ENCODE peak calls at places on chromosomes 11 and 22, in ten cellular contexts. L, R, M, D, S, T, C, K, H and Y are unnamed samples. For H3K9me3, the result is how much of the 10 kb centered on the place peaks cover.

GRCh38 chr11:45984192-45984591 is 61.7 kb downstream of the LARGE2 start:
- DNase-seq in L (no peak), R (no peak), M (no peak), D (no peak), S (no peak), T (no peak), C (no peak), K (no peak), H (no peak), Y (no peak)

GRCh38 chr22:37258810-37259472 is 14.9 kb upstream of the RAC2 start:
- DNase-seq in L (no peak), R (no peak), M (no peak), D (no peak), S (no peak), T (no peak), C (no peak), K (no peak), H (no peak), Y (peak)

GRCh38 chr11:71988050-71988449 is 10.7 kb upstream of the IL18BP start:
- DNase-seq in L (no peak), R (no peak), M (no peak), D (no peak), S (no peak), T (peak), C (no peak), K (no peak), H (no peak), Y (no peak)

GRCh38 chr11:35177370-35177769 is 38.4 kb downstream of the CD44 start:
- DNase-seq in L (no peak), R (no peak), M (no peak), D (no peak), S (no peak), T (no peak), C (no peak), K (no peak), H (no peak), Y (no peak)

GRCh38 chr22:31029276-31029675 is 51.8 kb upstream of the SMTN start:
- DNase-seq in L (no peak), R (no peak), M (no peak), D (no peak), S (no peak), T (no peak), C (no peak), K (no peak), H (no peak), Y (no peak)

GRCh38 chr11:36455658-36456111 is 54.4 kb downstream of the TRAF6 start:
- DNase-seq in L (peak), R (peak), M (no peak), D (no peak), S (no peak), T (peak), C (no peak), K (no peak), H (no peak), Y (no peak)

GRCh38 chr22:39592104-39593060 is 21.8 kb downstream of the CACNA1I start:
- DNase-seq in L (no peak), R (no peak), M (peak), D (no peak), S (no peak), T (peak), C (no peak), K (peak), H (no peak), Y (no peak)

GRCh38 chr11:31804439-31805036 is 6.6 kb downstream of the PAX6 start:
- DNase-seq in L (no peak), R (no peak), M (no peak), D (no peak), S (no peak), T (no peak), C (no peak), K (no peak), H (peak), Y (peak)

GRCh38 chr11:68649851-68650555 is 34.3 kb upstream of the GAL start:
- DNase-seq in L (no peak), R (no peak), M (no peak), D (no peak), S (no peak), T (no peak), C (no peak), K (no peak), H (no peak), Y (no peak)

GRCh38 chr11:87137711-87138110 is 100.0 kb downstream of the TMEM135 start:
- DNase-seq in L (no peak), R (no peak), M (no peak), D (peak), S (no peak), T (no peak), C (no peak), K (no peak), H (no peak), Y (no peak)

GRCh38 chr22:41289681-41290080 is 3.7 kb upstream of the RANGAP1 start:
- DNase-seq in L (no peak), R (no peak), M (no peak), D (no peak), S (no peak), T (no peak), C (no peak), K (no peak), H (no peak), Y (no peak)

GRCh38 chr11:110200241-110200640 is 96.2 kb downstream of the RDX start:
- DNase-seq in L (no peak), R (no peak), M (no peak), D (no peak), S (no peak), T (no peak), C (no peak), K (no peak), H (no peak), Y (no peak)

GRCh38 chr11:12831471-12832202 is 157.4 kb downstream of the TEAD1 start:
- DNase-seq in L (no peak), R (no peak), M (no peak), D (no peak), S (no peak), T (no peak), C (no peak), K (no peak), H (no peak), Y (no peak)

GRCh38 chr11:87473174-87473573 is 435.4 kb downstream of the TMEM135 start:
- DNase-seq in L (no peak), R (no peak), M (no peak), D (no peak), S (no peak), T (no peak), C (no peak), K (no peak), H (no peak), Y (no peak)

GRCh38 chr11:63274776-63275175 is 31.4 kb upstream of the SLC22A25 start:
- DNase-seq in L (no peak), R (no peak), M (peak), D (no peak), S (peak), T (no peak), C (no peak), K (no peak), H (no peak), Y (no peak)

DNA sequence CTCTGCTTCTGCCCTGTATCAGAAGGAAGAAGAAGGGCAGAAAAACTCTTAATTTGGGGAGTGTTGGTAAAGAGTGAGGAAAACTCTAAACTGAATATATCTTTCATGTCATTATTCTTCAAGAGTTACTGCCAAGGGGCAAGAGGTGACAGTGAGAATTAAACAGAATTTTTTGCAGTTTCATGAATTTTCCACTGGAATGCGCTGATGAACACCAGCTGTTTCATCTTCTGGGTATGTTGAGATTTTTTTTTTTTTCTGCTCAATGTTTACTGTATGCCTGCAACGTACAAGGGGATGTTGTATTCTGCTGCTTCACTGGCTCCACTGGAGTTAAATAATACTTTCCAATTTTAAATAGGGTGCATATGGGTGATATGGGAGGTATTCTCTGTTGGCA is 117.8 kb downstream of the FAM76B start:
- DNase-seq in L (no peak), R (no peak), M (no peak), D (no peak), S (no peak), T (no peak), C (no peak), K (no peak), H (no peak), Y (no peak)
- TF ChIP-seq POLR2AphosphoS5 in L (peak), R (no peak), M (no peak), D (no peak), S (no peak), T (peak), C (no peak), K (no peak), H (no peak), Y (no peak)

DNA sequence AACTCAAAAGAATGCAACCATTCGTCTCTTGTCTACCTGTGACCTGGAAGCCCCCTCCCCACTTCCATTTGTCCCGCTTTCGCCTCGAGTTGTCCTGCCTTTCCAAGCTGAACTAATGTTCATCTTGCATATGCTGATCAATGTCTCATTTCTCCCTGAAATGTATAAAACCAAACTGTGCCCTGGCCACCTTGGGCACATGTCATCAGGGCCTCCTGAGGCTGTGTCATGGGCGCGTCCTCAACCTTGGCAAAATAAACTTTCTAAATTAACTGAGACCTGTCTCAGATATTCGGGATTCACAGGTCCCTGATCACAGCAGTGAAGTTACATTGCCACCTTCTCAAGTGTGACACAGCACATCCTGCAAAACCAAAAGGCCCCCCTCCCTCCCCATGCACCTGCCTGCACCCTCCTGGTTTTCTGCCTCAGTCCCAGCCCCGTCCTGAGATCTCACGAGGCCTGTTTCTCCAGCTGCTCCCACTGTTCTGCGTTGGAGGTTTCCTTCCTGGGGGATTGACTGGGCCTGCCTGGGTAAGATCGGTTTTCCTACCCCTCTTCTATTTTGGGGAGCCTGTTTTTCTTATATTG is 1328.7 kb downstream of the TBC1D22A start:
- DNase-seq in L (no peak), R (peak), M (no peak), D (no peak), S (no peak), T (peak), C (no peak), K (no peak), H (no peak), Y (no peak)
- H3K9me3 ChIP-seq in L (under half), R (under half), M (under half), D (under half), S (under half), T (under half), C (under half), K (under half), H (under half), Y (under half)

DNA sequence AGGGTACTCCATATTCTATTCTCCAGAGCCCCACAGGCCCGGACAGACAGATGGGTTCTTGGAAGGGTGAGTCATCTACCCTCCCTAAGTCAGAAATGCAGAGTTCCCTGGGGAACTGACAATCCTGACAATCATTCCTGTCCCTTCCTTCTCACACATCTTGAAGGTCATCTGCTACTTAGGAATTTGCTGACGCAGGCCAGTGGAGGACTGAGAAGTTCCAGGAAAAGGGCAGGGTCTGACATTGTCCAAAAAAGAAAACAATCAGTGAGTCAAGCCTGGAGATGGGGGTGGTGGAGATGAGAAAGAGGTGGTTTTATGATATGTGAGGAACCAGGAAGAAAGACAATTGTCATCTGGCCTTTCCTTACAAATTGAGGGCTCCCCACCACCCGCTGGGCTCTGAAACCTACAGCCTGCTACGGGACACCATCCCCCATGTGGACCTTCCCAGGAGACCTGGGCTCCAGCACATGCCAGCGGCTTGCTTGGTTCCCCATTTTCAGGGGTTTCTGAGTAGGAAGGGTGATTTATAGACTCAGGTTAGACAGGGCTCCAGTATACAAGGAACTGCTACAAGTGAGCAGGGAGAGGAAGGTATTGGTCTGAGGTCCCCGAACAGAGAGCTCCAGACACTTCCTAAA is 12.9 kb downstream of the CD59 start:
- DNase-seq in L (no peak), R (no peak), M (peak), D (no peak), S (no peak), T (no peak), C (no peak), K (no peak), H (no peak), Y (no peak)
- TF ChIP-seq POLR2AphosphoS5 in L (peak), R (peak), M (no peak), D (no peak), S (no peak), T (peak), C (no peak), K (peak), H (no peak), Y (no peak)

DNA sequence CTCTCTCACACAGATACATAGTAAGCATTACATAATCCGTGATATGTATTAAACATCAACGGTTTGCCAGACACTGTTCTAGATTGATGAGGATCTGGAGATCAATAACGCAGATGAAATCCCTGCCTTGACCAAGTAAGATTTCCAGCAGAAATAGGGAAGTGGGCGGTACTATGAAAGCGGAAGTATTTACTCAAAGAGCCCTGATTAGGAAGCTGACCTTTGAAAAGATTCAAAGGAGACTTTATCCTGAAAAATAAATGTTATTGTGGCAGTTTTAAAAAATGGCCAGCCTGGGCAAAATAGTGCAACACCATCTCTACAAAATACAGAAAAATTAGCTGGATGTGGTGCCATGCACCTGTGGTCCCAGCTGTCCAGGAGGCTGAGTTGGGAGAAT is 26.8 kb downstream of the GAB2 start:
- DNase-seq in L (no peak), R (no peak), M (no peak), D (no peak), S (no peak), T (no peak), C (no peak), K (no peak), H (no peak), Y (no peak)
- H3K9me3 ChIP-seq in L (under half), R (under half), M (under half), D (under half), S (under half), T (under half), C (under half), K (under half), H (under half), Y (under half)

DNA sequence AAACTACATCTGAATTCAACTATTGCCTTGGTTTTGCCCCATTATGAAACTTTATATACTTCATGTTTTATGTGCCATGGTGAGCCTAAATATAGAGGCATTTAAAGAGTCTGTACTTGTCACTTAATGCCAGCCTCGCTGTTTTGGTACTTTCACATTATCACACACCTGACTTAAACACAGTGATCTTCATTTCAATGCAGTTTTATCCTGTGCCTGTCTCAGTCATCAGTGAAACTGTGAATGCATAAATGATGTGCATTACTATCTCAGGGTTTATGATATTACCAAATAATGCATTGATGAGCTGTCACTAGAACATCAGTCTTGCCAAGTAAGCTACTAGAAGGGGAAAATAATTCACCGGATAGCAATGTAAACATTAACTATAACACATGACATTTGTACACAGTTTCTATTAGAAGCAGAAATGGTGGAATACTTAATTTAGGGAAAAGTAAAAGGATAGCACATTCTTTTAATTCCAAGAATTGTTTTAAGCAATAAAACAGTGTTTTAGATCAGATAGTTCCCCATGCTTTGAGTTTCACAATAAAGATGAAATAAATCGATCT is 92.6 kb downstream of the MSANTD4 start:
- DNase-seq in L (no peak), R (no peak), M (no peak), D (no peak), S (no peak), T (no peak), C (no peak), K (no peak), H (no peak), Y (no peak)
- TF ChIP-seq POLR2AphosphoS5 in L (no peak), R (no peak), M (no peak), D (no peak), S (no peak), T (no peak), C (no peak), K (no peak), H (no peak), Y (no peak)

DNA sequence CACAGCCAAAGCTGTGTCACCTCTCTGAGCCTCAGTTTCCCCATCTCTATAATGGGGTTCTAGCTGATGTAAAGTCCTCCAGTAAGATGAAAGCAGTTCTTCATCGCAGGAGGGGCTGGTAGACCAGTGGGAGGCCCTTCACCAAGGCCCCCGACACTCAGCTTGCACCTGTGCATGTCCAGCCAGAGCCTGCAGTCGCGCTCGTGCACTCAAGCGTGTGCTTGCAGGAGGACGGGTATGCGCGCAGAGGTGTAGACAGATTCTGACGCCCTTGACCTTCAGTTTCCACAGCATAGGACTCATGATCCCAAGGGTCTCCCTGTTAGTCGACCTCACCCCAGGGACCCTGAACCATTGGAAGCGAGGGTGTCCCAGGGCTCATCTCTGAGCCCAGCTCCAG is 633.7 kb downstream of the TBC1D22A start:
- DNase-seq in L (no peak), R (peak), M (no peak), D (no peak), S (no peak), T (no peak), C (no peak), K (no peak), H (no peak), Y (peak)
- H3K9me3 ChIP-seq in L (under half), R (under half), M (under half), D (under half), S (under half), T (under half), C (under half), K (under half), H (half or more), Y (under half)

GRCh38 chr11:94938399-94939055 is 34.8 kb downstream of the CWC15 start:
- DNase-seq in L (no peak), R (peak), M (no peak), D (no peak), S (no peak), T (peak), C (no peak), K (peak), H (no peak), Y (no peak)
- TF ChIP-seq POLR2AphosphoS5 in L (no peak), R (no peak), M (no peak), D (no peak), S (no peak), T (no peak), C (no peak), K (peak), H (no peak), Y (no peak)

GRCh38 chr11:100397401-100397800 is 289.7 kb upstream of the ARHGAP42 start:
- DNase-seq in L (no peak), R (no peak), M (no peak), D (no peak), S (no peak), T (no peak), C (no peak), K (no peak), H (no peak), Y (no peak)
- H3K9me3 ChIP-seq in L (under half), R (under half), M (under half), D (under half), S (under half), T (under half), C (under half), K (under half), H (under half), Y (under half)

GRCh38 chr11:58577441-58578135 is 1.3 kb upstream of the ZFP91 start:
- DNase-seq in L (peak), R (peak), M (no peak), D (no peak), S (peak), T (peak), C (no peak), K (no peak), H (peak), Y (peak)
- TF ChIP-seq POLR2AphosphoS5 in L (peak), R (no peak), M (peak), D (peak), S (peak), T (peak), C (peak), K (no peak), H (no peak), Y (no peak)

DNA sequence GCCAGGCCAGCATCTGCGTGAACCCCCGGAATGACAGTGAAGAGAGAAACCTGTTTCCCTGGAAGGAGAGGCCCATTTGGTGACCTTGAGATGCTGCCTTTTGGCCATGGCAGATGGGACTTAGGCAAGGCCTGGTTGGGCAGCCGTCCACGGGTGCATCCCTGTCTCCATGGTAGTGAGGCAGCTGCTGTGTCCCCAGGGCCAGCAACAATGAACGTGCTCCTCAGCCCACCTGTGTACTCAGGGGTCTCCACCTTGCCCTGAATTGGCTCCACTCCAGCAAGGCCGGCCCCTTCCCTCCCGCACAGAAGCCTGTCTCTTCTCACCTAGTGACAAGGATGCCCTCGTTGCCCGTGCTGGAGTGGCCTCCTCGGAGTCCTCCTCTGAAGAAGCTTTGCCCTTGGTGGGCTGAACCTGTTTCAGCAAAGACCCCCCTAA is 441.1 kb downstream of the TBC1D22A start:
- DNase-seq in L (no peak), R (peak), M (no peak), D (no peak), S (no peak), T (peak), C (no peak), K (no peak), H (peak), Y (peak)
- H3K9me3 ChIP-seq in L (under half), R (under half), M (under half), D (under half), S (under half), T (under half), C (under half), K (under half), H (half or more), Y (under half)